ENCODE peak calls at places on chromosomes 7 and 10, in ten cellular contexts. S, B, J, C, Z, I, X, T, E and A are unnamed samples.

GRCh38 chr10:130189466-130190064 is 53.4 kb downstream of the GLRX3 start:
- DNase-seq in S (no peak), B (peak), J (no peak), C (no peak), Z (no peak), I (no peak), X (no peak), T (no peak), E (no peak), A (peak)

GRCh38 chr7:149245244-149245643 is 5.8 kb downstream of the ZNF212 start:
- DNase-seq in S (no peak), B (no peak), J (peak), C (no peak), Z (peak), I (no peak), X (no peak), T (no peak), E (no peak), A (peak)

GRCh38 chr10:124353896-124354295 is 64.8 kb downstream of the OAT start:
- DNase-seq in S (no peak), B (no peak), J (no peak), C (no peak), Z (no peak), I (no peak), X (no peak), T (no peak), E (no peak), A (peak)

GRCh38 chr10:14648042-14648765 is 126.5 kb downstream of the FAM107B start:
- DNase-seq in S (peak), B (no peak), J (peak), C (peak), Z (peak), I (peak), X (peak), T (peak), E (peak), A (peak)

GRCh38 chr7:3879337-3880054 is 578.4 kb downstream of the SDK1 start:
- DNase-seq in S (no peak), B (no peak), J (no peak), C (no peak), Z (no peak), I (no peak), X (no peak), T (no peak), E (no peak), A (no peak)

GRCh38 chr10:28429573-28430216 is 103.2 kb upstream of the WAC start:
- DNase-seq in S (no peak), B (no peak), J (peak), C (no peak), Z (peak), I (no peak), X (no peak), T (no peak), E (no peak), A (no peak)

GRCh38 chr10:8369666-8370065 is 315.2 kb downstream of the GATA3 start:
- DNase-seq in S (no peak), B (no peak), J (no peak), C (peak), Z (peak), I (peak), X (no peak), T (peak), E (no peak), A (no peak)

GRCh38 chr7:121531175-121532070 is 135.3 kb upstream of the FAM3C start:
- DNase-seq in S (no peak), B (no peak), J (no peak), C (no peak), Z (no peak), I (no peak), X (no peak), T (no peak), E (no peak), A (no peak)

GRCh38 chr10:46551701-46552525 is 4.5 kb downstream of the GPRIN2 start:
- DNase-seq in S (peak), B (no peak), J (no peak), C (no peak), Z (no peak), I (no peak), X (peak), T (no peak), E (no peak), A (peak)

GRCh38 chr10:12432402-12433189 is 83.2 kb downstream of the CAMK1D start:
- DNase-seq in S (no peak), B (peak), J (no peak), C (no peak), Z (no peak), I (no peak), X (no peak), T (no peak), E (no peak), A (no peak)

GRCh38 chr10:80453392-80453714 is 757 bp upstream of the TSPAN14 start:
- DNase-seq in S (no peak), B (no peak), J (no peak), C (no peak), Z (no peak), I (no peak), X (no peak), T (no peak), E (no peak), A (peak)

GRCh38 chr10:80455461-80456345 is 1.6 kb downstream of the TSPAN14 start:
- DNase-seq in S (no peak), B (no peak), J (no peak), C (no peak), Z (no peak), I (no peak), X (no peak), T (no peak), E (no peak), A (peak)

GRCh38 chr10:80452688-80453391 is 1.3 kb upstream of the TSPAN14 start:
- DNase-seq in S (no peak), B (no peak), J (no peak), C (no peak), Z (no peak), I (no peak), X (no peak), T (no peak), E (no peak), A (peak)

GRCh38 chr10:80454526-80455460 is 683 bp downstream of the TSPAN14 start:
- DNase-seq in S (peak), B (peak), J (no peak), C (peak), Z (no peak), I (no peak), X (no peak), T (peak), E (peak), A (peak)

GRCh38 chr10:80453715-80454525 is at the start of gene TSPAN14:
- DNase-seq in S (peak), B (peak), J (peak), C (peak), Z (peak), I (peak), X (peak), T (peak), E (peak), A (peak)
- TF ChIP-seq CTCF in S (no peak), B (no peak), J (no peak), C (no peak), Z (no peak), I (no peak), X (no peak), T (no peak), E (no peak), A (no peak)

GRCh38 chr7:20146461-20146860 is 70.7 kb downstream of the MACC1 start:
- DNase-seq in S (no peak), B (no peak), J (peak), C (peak), Z (peak), I (peak), X (no peak), T (no peak), E (no peak), A (no peak)
- TF ChIP-seq CTCF in S (no peak), B (no peak), J (no peak), C (no peak), Z (no peak), I (no peak), X (no peak), T (no peak), E (no peak), A (no peak)

DNA sequence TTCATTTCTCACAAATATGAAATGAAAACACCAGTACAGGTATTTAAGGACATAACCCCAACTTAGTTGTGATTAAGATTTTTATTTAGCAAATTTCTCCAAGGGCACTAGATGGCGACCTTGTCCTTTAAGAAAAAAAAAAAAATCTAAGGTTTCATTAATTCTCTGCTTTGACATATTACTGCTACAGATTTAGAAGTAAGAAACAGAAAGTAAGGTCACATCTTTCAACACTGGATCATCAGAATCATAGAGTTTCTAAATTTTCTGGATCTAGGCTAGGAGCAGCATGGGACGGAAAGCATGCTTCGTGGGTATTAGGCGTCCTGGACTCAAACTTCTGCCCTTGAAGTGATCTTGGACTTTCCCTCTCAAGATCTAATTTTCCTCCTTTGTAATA is 85.5 kb upstream of the PRKG1 start:
- DNase-seq in S (no peak), B (no peak), J (peak), C (peak), Z (peak), I (peak), X (no peak), T (peak), E (peak), A (peak)
- TF ChIP-seq CTCF in S (peak), B (peak), J (peak), C (peak), Z (peak), I (peak), X (peak), T (no peak), E (peak), A (peak)

GRCh38 chr7:142908921-142909870 is 23.7 kb upstream of the TRPV6 start:
- DNase-seq in S (no peak), B (no peak), J (peak), C (no peak), Z (no peak), I (no peak), X (no peak), T (peak), E (peak), A (no peak)
- TF ChIP-seq CTCF in S (no peak), B (peak), J (peak), C (peak), Z (no peak), I (no peak), X (no peak), T (peak), E (peak), A (peak)

GRCh38 chr10:13453896-13454295 is 74.9 kb downstream of the BEND7 start:
- DNase-seq in S (no peak), B (no peak), J (no peak), C (no peak), Z (no peak), I (no peak), X (no peak), T (no peak), E (no peak), A (no peak)
- TF ChIP-seq CTCF in S (no peak), B (no peak), J (no peak), C (no peak), Z (no peak), I (no peak), X (no peak), T (no peak), E (no peak), A (no peak)

GRCh38 chr7:43077285-43077684 is 35.2 kb upstream of the HECW1 start:
- DNase-seq in S (no peak), B (no peak), J (no peak), C (no peak), Z (no peak), I (no peak), X (no peak), T (no peak), E (no peak), A (no peak)

GRCh38 chr7:43076189-43076605 is 36.2 kb upstream of the HECW1 start:
- DNase-seq in S (no peak), B (no peak), J (peak), C (peak), Z (peak), I (no peak), X (no peak), T (no peak), E (peak), A (no peak)

GRCh38 chr7:43076606-43077005 is 35.8 kb upstream of the HECW1 start:
- DNase-seq in S (no peak), B (no peak), J (no peak), C (no peak), Z (no peak), I (no peak), X (no peak), T (no peak), E (no peak), A (no peak)

GRCh38 chr7:43072530-43072929 is 39.9 kb upstream of the HECW1 start:
- DNase-seq in S (no peak), B (no peak), J (no peak), C (peak), Z (no peak), I (no peak), X (no peak), T (no peak), E (peak), A (no peak)

GRCh38 chr7:43071604-43072003 is 40.8 kb upstream of the HECW1 start:
- DNase-seq in S (peak), B (no peak), J (peak), C (peak), Z (peak), I (no peak), X (no peak), T (no peak), E (peak), A (no peak)
- TF ChIP-seq CTCF in S (no peak), B (no peak), J (peak), C (peak), Z (peak), I (peak), X (no peak), T (peak), E (peak), A (peak)

GRCh38 chr10:131946321-131946751 is 35.4 kb downstream of the BNIP3 start:
- DNase-seq in S (no peak), B (no peak), J (peak), C (peak), Z (peak), I (peak), X (no peak), T (no peak), E (no peak), A (peak)

GRCh38 chr10:131938681-131939080 is 37.9 kb downstream of the PPP2R2D start:
- DNase-seq in S (no peak), B (peak), J (no peak), C (no peak), Z (no peak), I (no peak), X (no peak), T (no peak), E (no peak), A (no peak)

GRCh38 chr10:131942455-131942854 is 39.3 kb downstream of the BNIP3 start:
- DNase-seq in S (no peak), B (no peak), J (no peak), C (no peak), Z (no peak), I (no peak), X (no peak), T (no peak), E (no peak), A (no peak)

GRCh38 chr10:131946880-131947279 is 34.8 kb downstream of the BNIP3 start:
- DNase-seq in S (no peak), B (no peak), J (no peak), C (no peak), Z (no peak), I (peak), X (no peak), T (no peak), E (no peak), A (no peak)

GRCh38 chr10:131943021-131943814 is 38.5 kb downstream of the BNIP3 start:
- DNase-seq in S (peak), B (peak), J (peak), C (peak), Z (no peak), I (no peak), X (no peak), T (no peak), E (no peak), A (no peak)
- TF ChIP-seq CTCF in S (no peak), B (peak), J (peak), C (peak), Z (peak), I (peak), X (peak), T (peak), E (no peak), A (peak)

DNA sequence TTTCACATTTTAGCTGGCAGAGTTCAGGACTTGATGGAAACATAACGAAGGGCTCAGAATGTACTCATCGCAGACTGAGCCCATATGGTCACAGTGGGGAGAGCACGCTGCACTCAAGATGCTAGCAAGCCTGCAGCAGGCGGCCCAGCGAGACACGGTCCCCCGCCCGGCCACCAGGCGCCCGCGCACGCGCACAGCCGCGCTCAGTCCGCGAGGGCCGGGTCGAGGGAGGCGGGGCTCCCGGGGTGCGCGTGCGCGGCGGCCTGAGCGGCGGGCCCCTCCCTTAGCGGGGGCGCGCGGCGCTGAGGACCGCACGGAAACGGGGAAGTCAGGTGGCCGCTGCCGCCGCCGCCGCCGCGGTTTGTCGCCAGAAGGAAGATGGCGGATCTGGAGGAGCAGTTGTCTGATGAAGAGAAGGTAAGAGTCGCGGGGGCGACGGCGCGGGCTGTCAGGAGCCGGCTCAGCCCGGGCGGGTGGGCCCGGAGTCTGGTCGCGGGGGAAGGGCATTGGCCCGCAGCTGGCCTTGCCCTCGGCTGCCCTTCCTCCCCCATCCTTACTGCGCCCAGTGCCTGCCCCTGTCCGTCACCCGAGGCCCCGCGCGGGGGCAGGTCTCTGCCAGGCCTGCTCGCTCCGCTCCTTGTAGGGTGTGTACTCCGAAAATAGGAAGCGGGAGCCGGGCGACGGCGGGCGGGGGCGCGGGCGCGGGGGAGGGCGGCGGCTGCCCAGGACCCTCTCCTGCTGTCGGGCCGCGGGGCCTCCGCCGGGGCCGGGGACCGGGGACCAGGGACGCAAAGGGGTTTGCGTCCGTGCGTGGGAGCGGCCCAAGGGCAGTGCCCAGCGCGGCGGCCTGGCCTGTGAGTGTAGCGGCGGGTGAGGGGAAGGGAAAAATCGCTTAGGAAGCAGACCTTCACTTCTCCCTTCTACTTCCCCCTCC is at the start of gene CAPZA2:
- DNase-seq in S (peak), B (peak), J (peak), C (peak), Z (peak), I (peak), X (peak), T (peak), E (peak), A (peak)
- TF ChIP-seq CTCF in S (peak), B (peak), J (no peak), C (peak), Z (peak), I (peak), X (peak), T (no peak), E (peak), A (no peak)

GRCh38 chr10:94439275-94439861 is 37.0 kb downstream of the TBC1D12 start:
- DNase-seq in S (no peak), B (no peak), J (peak), C (peak), Z (peak), I (peak), X (no peak), T (no peak), E (no peak), A (no peak)
- TF ChIP-seq CTCF in S (no peak), B (no peak), J (no peak), C (no peak), Z (no peak), I (no peak), X (peak), T (no peak), E (no peak), A (peak)

GRCh38 chr10:36725581-36726520 is 399.5 kb upstream of the ANKRD30A start:
- DNase-seq in S (no peak), B (no peak), J (peak), C (peak), Z (peak), I (peak), X (no peak), T (no peak), E (peak), A (peak)
- TF ChIP-seq CTCF in S (no peak), B (no peak), J (peak), C (peak), Z (peak), I (peak), X (peak), T (no peak), E (peak), A (peak)